ENCODE peak calls at places on chromosomes 6 and 20, in six cellular contexts. T is HepG2, X is SK-N-SH, D is A549, V is IMR-90, F is GM12878. H is an unnamed sample.
A peak's percentile ranks its signal among the peaks of the same experiment; 100 is the strongest.

GRCh38 chr6:44180886-44181285 is 22.3 kb downstream of the CAPN11 start:
- DNase-seq in T (no peak), X (no peak), D (no peak), V (no peak), F (no peak), H (no peak)

GRCh38 chr6:40932366-40932765 is 106.7 kb downstream of the UNC5CL start:
- DNase-seq in T (no peak), X (no peak), D (no peak), V (peak; percentile 42), F (no peak), H (no peak)

GRCh38 chr20:54292186-54292585 is 84.3 kb downstream of the PFDN4 start:
- DNase-seq in T (no peak), X (no peak), D (no peak), V (peak; percentile 25), F (no peak), H (no peak)

GRCh38 chr20:6665161-6665560 is 102.3 kb upstream of the BMP2 start:
- DNase-seq in T (no peak), X (no peak), D (no peak), V (no peak), F (no peak), H (no peak)

GRCh38 chr6:98831057-98832031 is 3.0 kb upstream of the POU3F2 start:
- DNase-seq in T (no peak), X (peak; percentile 67), D (no peak), V (no peak), F (no peak), H (no peak)

GRCh38 chr20:61556116-61556515 is 304.1 kb downstream of the CDH4 start:
- DNase-seq in T (no peak), X (no peak), D (peak; percentile 56), V (peak; percentile 93), F (no peak), H (no peak)

GRCh38 chr6:130677312-130677711 is 149.9 kb upstream of the SMLR1 start:
- DNase-seq in T (no peak), X (no peak), D (no peak), V (no peak), F (no peak), H (no peak)

GRCh38 chr20:29874476-29875202 is 1382.8 kb upstream of the DEFB115 start:
- DNase-seq in T (no peak), X (peak; percentile 36), D (no peak), V (no peak), F (no peak), H (no peak)

GRCh38 chr6:131381694-131382093 is 191.3 kb upstream of the ARG1 start:
- DNase-seq in T (no peak), X (no peak), D (no peak), V (no peak), F (no peak), H (no peak)

GRCh38 chr6:166744654-166745134 is 117.6 kb upstream of the RPS6KA2 start:
- DNase-seq in T (no peak), X (no peak), D (no peak), V (no peak), F (no peak), H (no peak)

GRCh38 chr20:11459090-11459877 is 458.4 kb upstream of the BTBD3 start:
- DNase-seq in T (no peak), X (no peak), D (no peak), V (peak; percentile 52), F (no peak), H (no peak)

GRCh38 chr6:116280161-116280959 is 630 bp upstream of the TSPYL1 start:
- DNase-seq in T (no peak), X (no peak), D (no peak), V (peak; percentile 16), F (no peak), H (no peak)

GRCh38 chr6:66605971-66606370 is 898.9 kb upstream of the EYS start:
- DNase-seq in T (no peak), X (no peak), D (no peak), V (peak; percentile 3), F (no peak), H (no peak)

GRCh38 chr6:147257760-147258159 is 53.5 kb downstream of the STXBP5 start:
- DNase-seq in T (no peak), X (no peak), D (no peak), V (no peak), F (no peak), H (no peak)

GRCh38 chr20:38245753-38246152 is 14.8 kb downstream of the KIAA1755 start:
- DNase-seq in T (no peak), X (no peak), D (no peak), V (no peak), F (no peak), H (no peak)

GRCh38 chr20:7772376-7772775 is 167.9 kb downstream of the HAO1 start:
- DNase-seq in T (no peak), X (no peak), D (no peak), V (peak; percentile 53), F (no peak), H (no peak)

GRCh38 chr6:37134622-37135191 is 35.2 kb upstream of the PIM1 start:
- DNase-seq in T (no peak), X (no peak), D (peak; percentile 88), V (peak; percentile 96), F (no peak), H (peak; percentile 79)
- TF ChIP-seq RAD21 in T (no peak), X (no peak), D (no peak), V (no peak), F (no peak), H (peak; percentile 15)

GRCh38 chr6:5499644-5500306 is 238.5 kb downstream of the FARS2 start:
- DNase-seq in T (no peak), X (no peak), D (no peak), V (peak; percentile 76), F (no peak), H (no peak)

GRCh38 chr6:5493806-5494205 is 232.5 kb downstream of the FARS2 start:
- DNase-seq in T (no peak), X (no peak), D (no peak), V (no peak), F (no peak), H (no peak)

GRCh38 chr6:5501837-5502236 is 240.5 kb downstream of the FARS2 start:
- DNase-seq in T (no peak), X (no peak), D (no peak), V (no peak), F (no peak), H (no peak)

GRCh38 chr6:5498579-5498899 is 237.2 kb downstream of the FARS2 start:
- DNase-seq in T (no peak), X (no peak), D (no peak), V (peak; percentile 47), F (no peak), H (no peak)

DNA sequence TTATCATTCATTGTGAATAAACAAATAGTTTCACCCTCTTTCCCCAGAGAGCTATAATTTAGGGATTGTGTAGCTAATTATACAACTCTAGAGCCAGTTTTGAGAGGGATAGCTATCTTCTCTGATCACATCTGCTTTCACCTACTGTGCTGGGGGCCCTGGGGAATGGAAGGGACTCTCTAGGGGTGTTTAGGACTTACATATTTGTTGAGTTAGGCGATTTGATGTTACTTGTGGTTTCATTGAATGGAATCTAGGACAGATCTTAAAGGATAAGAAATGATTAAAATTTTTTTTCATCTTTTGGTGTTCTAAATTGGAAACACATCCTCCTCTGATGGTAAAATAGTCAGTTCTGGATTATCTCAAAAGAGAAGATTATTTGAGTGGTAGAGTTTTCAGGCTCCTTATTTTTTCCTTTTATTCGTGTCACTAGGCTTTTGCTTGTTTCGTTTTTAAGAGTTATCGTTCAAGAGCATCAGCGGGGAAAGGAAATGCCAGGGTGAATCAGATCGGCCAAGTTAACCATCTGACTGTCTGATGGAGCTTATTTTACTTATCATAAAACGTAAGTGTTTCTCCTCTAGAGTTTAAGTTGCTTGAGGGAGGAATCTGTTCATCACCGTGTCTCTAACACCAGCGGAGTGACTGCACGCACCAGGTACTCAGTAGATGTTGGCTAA is 236.7 kb downstream of the FARS2 start:
- DNase-seq in T (no peak), X (peak; percentile 10), D (no peak), V (peak; percentile 62), F (no peak), H (no peak)
- TF ChIP-seq RAD21 in T (no peak), X (no peak), D (no peak), V (no peak), F (no peak), H (no peak)

GRCh38 chr6:15417811-15418210 is 171.9 kb downstream of the JARID2 start:
- DNase-seq in T (no peak), X (no peak), D (no peak), V (peak; percentile 77), F (no peak), H (no peak)
- TF ChIP-seq RAD21 in T (no peak), X (no peak), D (no peak), V (no peak), F (no peak), H (no peak)

GRCh38 chr20:48921883-48922867 is 664 bp downstream of the ARFGEF2 start:
- DNase-seq in T (peak; percentile 67), X (peak; percentile 85), D (peak; percentile 52), V (peak; percentile 34), F (no peak), H (no peak)
- TF ChIP-seq RAD21 in T (peak; percentile 6), X (no peak), D (no peak), V (no peak), F (no peak), H (no peak)

GRCh38 chr6:36312854-36313627 is 23.6 kb downstream of the BNIP5 start:
- DNase-seq in T (no peak), X (no peak), D (no peak), V (no peak), F (peak; percentile 19), H (no peak)

GRCh38 chr6:36317623-36318022 is 19.1 kb downstream of the BNIP5 start:
- DNase-seq in T (no peak), X (no peak), D (no peak), V (no peak), F (no peak), H (no peak)

GRCh38 chr6:36315921-36316320 is 20.8 kb downstream of the BNIP5 start:
- DNase-seq in T (no peak), X (no peak), D (no peak), V (no peak), F (no peak), H (no peak)

GRCh38 chr6:36313628-36313895 is 23.1 kb downstream of the BNIP5 start:
- DNase-seq in T (no peak), X (no peak), D (no peak), V (no peak), F (no peak), H (no peak)

GRCh38 chr6:36314221-36315014 is 22.3 kb downstream of the BNIP5 start:
- DNase-seq in T (no peak), X (no peak), D (no peak), V (no peak), F (no peak), H (peak; percentile 12)
- TF ChIP-seq RAD21 in T (no peak), X (no peak), D (no peak), V (no peak), F (no peak), H (no peak)

DNA sequence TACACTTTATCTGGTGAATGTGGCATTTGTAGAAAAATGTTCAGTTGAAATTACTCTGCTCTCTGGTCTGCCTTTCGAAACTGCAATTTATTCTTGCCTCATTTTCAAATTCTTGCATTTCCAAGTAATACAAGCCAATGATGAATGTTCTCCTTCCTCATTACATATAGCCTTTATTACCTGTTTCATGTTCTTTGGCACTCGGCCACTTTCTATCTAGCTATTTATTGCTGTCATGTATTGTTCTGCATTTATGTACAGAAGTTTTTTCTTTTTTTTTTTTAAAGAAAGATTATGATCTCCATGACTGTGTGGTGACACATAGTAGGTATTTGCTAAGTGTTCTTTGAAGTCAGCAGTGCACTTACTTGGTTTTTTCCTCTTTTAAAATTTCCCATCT is 261.4 kb downstream of the ZFAND3 start:
- DNase-seq in T (peak; percentile 5), X (no peak), D (no peak), V (no peak), F (no peak), H (no peak)
- TF ChIP-seq RAD21 in T (no peak), X (no peak), D (no peak), V (no peak), F (no peak), H (no peak)

H was measured in HCT116.